ENCODE peak calls at places on chromosomes 11 and 22, in nine cellular contexts. U is sigmoid colon, Q is foreskin fibroblast, Z is MCF 10A, M is A549, H is IMR-90, V is Peyer's patch, G is upper lobe of right lung, B is mucosa of descending colon. W is an unnamed sample.

GRCh38 chr11:120186799-120187591 is 23.8 kb upstream of the OAF start:
- DNase-seq in U (peak; percentile 74), Q (no peak), Z (no peak), M (no peak), H (peak; percentile 61), V (peak; percentile 77), G (peak; percentile 59), B (peak; percentile 70), W (peak; percentile 35)

GRCh38 chr11:62917906-62918502 is 3.2 kb downstream of the CHRM1 start:
- DNase-seq in U (no peak), Q (no peak), Z (no peak), M (no peak), H (no peak), V (no peak), G (no peak), B (no peak), W (no peak)

GRCh38 chr11:58919980-58920379 is 19.3 kb upstream of the GLYATL1 start:
- DNase-seq in U (no peak), Q (no peak), Z (no peak), M (no peak), H (no peak), V (no peak), G (no peak), B (no peak), W (no peak)

GRCh38 chr11:125188021-125188420 is 23.5 kb downstream of the PKNOX2 start:
- DNase-seq in U (no peak), Q (no peak), Z (no peak), M (no peak), H (peak; percentile 54), V (no peak), G (no peak), B (no peak), W (no peak)

GRCh38 chr22:22929381-22930221 is 42.0 kb downstream of the IGLL5 start:
- DNase-seq in U (no peak), Q (no peak), Z (no peak), M (no peak), H (no peak), V (no peak), G (no peak), B (no peak), W (no peak)

GRCh38 chr11:13955971-13956421 is 6.5 kb upstream of the SPON1 start:
- DNase-seq in U (peak; percentile 83), Q (peak; percentile 43), Z (peak; percentile 72), M (peak; percentile 73), H (peak; percentile 71), V (peak; percentile 86), G (no peak), B (peak; percentile 43), W (peak; percentile 55)

GRCh38 chr11:3866836-3867208 is 11.4 kb downstream of the STIM1 start:
- DNase-seq in U (no peak), Q (no peak), Z (no peak), M (no peak), H (no peak), V (no peak), G (no peak), B (no peak), W (no peak)

GRCh38 chr11:282630-283360 is 4.6 kb downstream of the NLRP6 start:
- DNase-seq in U (no peak), Q (no peak), Z (no peak), M (no peak), H (no peak), V (peak; percentile 69), G (no peak), B (no peak), W (no peak)

GRCh38 chr11:30018443-30018842 is 1.6 kb upstream of the KCNA4 start:
- DNase-seq in U (no peak), Q (no peak), Z (no peak), M (no peak), H (no peak), V (no peak), G (no peak), B (no peak), W (no peak)

GRCh38 chr11:62948765-62949320 is 27.7 kb upstream of the CHRM1 start:
- DNase-seq in U (no peak), Q (no peak), Z (no peak), M (no peak), H (no peak), V (no peak), G (no peak), B (no peak), W (no peak)

GRCh38 chr11:113179181-113179701 is 135.1 kb upstream of the TTC12 start:
- DNase-seq in U (no peak), Q (no peak), Z (no peak), M (no peak), H (no peak), V (no peak), G (no peak), B (no peak), W (no peak)

GRCh38 chr11:113181094-113181493 is 133.3 kb upstream of the TTC12 start:
- DNase-seq in U (no peak), Q (no peak), Z (no peak), M (no peak), H (no peak), V (no peak), G (no peak), B (no peak), W (no peak)

GRCh38 chr11:113188433-113188834 is 125.9 kb upstream of the TTC12 start:
- DNase-seq in U (no peak), Q (no peak), Z (no peak), M (peak; percentile 25), H (no peak), V (no peak), G (no peak), B (no peak), W (no peak)

GRCh38 chr11:113182288-113182687 is 132.1 kb upstream of the TTC12 start:
- DNase-seq in U (no peak), Q (no peak), Z (no peak), M (no peak), H (no peak), V (no peak), G (no peak), B (no peak), W (no peak)

GRCh38 chr11:113184498-113184897 is 129.9 kb upstream of the TTC12 start:
- DNase-seq in U (no peak), Q (peak; percentile 94), Z (peak; percentile 89), M (peak; percentile 46), H (peak; percentile 56), V (no peak), G (no peak), B (no peak), W (no peak)
- TF ChIP-seq CTCF in U (no peak), Q (no peak), Z (no peak), M (no peak), H (no peak), V (no peak), G (no peak), B (no peak), W (no peak)

DNA sequence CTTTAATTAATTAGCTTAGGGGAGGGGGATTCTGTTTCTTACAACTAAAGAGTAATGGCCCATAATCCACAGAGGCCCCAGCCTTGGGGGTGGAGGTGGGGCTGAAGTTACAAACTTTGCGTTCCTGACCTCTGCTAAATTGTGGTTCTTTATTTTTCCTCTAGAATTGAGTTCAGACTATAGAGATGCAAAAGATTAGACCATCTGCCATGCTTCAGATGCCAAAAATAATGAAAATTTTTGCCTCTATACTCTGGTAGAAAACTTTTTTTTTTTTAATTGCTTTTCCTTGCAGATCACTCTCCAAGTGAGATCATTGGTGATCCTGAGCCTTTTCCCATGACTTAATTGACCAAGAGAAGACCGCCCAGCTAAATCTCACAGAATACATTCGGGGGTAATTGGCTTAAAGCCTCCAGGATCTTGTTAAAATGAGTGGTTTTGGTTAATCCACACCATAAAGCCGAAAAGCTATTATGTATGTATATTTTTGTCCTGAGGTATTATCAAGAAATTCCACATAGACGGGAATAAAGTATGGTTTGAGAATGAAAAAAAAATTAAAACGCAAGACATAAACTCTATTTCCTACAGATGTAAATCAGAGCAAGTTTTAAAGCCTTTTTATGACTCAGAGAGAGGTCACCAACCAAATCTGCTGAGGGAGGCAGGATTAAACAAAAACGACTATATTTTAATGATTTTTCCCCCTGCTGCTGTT is 63.9 kb downstream of the PARVA start:
- DNase-seq in U (no peak), Q (no peak), Z (no peak), M (no peak), H (peak; percentile 62), V (no peak), G (no peak), B (no peak), W (no peak)
- TF ChIP-seq CTCF in U (no peak), Q (no peak), Z (no peak), M (no peak), H (no peak), V (no peak), G (no peak), B (no peak), W (no peak)

GRCh38 chr11:5291207-5291838 is 10.4 kb downstream of the OR51B4 start:
- DNase-seq in U (no peak), Q (peak; percentile 45), Z (peak; percentile 54), M (peak; percentile 73), H (peak; percentile 68), V (no peak), G (no peak), B (no peak), W (no peak)
- TF ChIP-seq CTCF in U (no peak), Q (peak; percentile 71), Z (peak; percentile 68), M (peak; percentile 74), H (peak; percentile 63), V (no peak), G (peak; percentile 24), B (no peak), W (peak; percentile 15)

DNA sequence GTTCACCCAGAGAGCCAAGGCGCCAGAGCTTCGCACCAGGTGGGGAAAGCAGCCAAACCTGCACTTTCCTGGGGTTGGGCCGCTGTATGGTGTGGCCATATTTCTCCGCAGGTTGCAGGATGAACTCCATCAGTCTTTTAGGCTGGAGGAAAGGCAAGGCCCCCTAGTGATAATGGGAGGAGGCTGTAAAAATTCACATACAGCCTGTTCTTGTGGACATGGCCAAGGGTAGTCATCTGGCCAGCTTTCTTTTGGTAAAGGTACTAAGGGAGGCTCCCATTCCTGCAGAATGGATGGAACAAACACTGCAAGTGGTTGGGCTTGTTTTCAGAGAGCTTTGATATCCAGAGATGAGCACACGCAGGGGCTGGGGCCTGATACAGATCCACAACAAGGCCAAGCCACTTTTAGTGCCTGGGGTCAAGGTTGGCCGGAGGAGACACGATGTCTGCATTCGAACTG is 29.6 kb downstream of the C22orf31 start:
- DNase-seq in U (no peak), Q (no peak), Z (peak; percentile 11), M (no peak), H (no peak), V (no peak), G (no peak), B (no peak), W (peak; percentile 30)
- TF ChIP-seq CTCF in U (no peak), Q (no peak), Z (no peak), M (no peak), H (no peak), V (no peak), G (no peak), B (no peak), W (no peak)

DNA sequence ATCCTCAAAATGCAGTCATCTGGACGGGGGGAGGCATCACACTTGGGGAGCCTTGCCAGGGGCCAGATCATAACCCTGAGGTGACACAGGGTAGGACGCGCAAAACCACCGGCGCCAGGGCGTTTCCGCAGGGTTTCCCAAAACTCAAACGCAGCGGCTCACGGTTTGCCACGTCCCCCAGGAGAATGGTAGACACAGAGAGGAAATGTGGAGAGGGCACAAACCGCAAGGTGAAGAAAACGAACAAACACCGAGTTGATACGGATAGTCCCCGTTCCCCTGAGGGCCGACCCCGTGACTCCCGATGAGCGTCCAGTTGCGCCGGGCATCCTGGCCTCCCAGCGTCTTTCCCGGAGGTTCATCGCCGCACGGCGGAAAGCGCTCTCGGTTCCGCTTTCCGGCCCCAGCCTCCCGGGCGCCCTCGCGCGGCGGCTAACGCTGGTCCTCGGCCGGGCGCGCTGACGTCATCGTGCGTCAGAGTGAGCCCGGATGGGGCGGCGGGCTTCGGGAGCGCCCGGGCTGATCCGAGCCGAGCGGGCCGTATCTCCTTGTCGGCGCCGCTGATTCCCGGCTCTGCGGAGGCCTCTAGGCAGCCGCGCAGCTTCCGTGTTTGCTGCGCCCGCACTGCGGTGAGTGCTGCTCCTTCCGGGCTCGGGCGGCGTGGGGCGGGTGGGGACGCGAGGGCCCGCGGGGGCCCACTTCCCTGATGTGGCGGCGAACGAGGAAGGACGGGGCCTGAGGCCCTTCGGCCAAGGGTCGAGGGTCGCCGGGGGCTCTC is at the start of gene BIRC2:
- DNase-seq in U (peak; percentile 96), Q (peak; percentile 93), Z (peak; percentile 92), M (peak; percentile 89), H (peak; percentile 89), V (peak; percentile 98), G (peak; percentile 97), B (peak; percentile 98), W (peak; percentile 95)
- TF ChIP-seq CTCF in U (peak; percentile 61), Q (peak; percentile 80), Z (peak; percentile 67), M (peak; percentile 57), H (peak; percentile 94), V (peak; percentile 71), G (peak; percentile 72), B (peak; percentile 84), W (peak; percentile 65)